ENCODE peak calls at places on chromosomes 13 and 19, in ten cellular contexts. One of them, this sample, is unnamed.

GRCh38 chr19:19866599-19867248 is 1.0 kb downstream of the ZNF253 start:
- DNase-seq in aorta: no peak
- DNase-seq in mammary epithelial cell: peak; percentile 3
- DNase-seq in stomach: no peak
- DNase-seq in neuronal stem cell: peak; percentile 57
- DNase-seq in IMR-90: no peak
- DNase-seq in neural progenitor cell: peak; percentile 83
- DNase-seq in PC-3: no peak
- DNase-seq in SK-N-SH: peak; percentile 52
- DNase-seq in mesendoderm: peak; percentile 95
- DNase-seq in this sample: no peak

GRCh38 chr13:82878536-82878935 is 1003.7 kb downstream of the SLITRK1 start:
- DNase-seq in aorta: no peak
- DNase-seq in mammary epithelial cell: peak; percentile 48
- DNase-seq in stomach: no peak
- DNase-seq in neuronal stem cell: no peak
- DNase-seq in IMR-90: no peak
- DNase-seq in neural progenitor cell: no peak
- DNase-seq in PC-3: peak; percentile 78
- DNase-seq in SK-N-SH: no peak
- DNase-seq in mesendoderm: no peak
- DNase-seq in this sample: no peak

GRCh38 chr13:26985285-26985878 is 186.2 kb downstream of the USP12 start:
- DNase-seq in aorta: no peak
- DNase-seq in mammary epithelial cell: peak; percentile 62
- DNase-seq in stomach: peak; percentile 78
- DNase-seq in neuronal stem cell: peak; percentile 74
- DNase-seq in IMR-90: peak; percentile 80
- DNase-seq in neural progenitor cell: peak; percentile 87
- DNase-seq in PC-3: peak; percentile 87
- DNase-seq in SK-N-SH: peak; percentile 72
- DNase-seq in mesendoderm: peak; percentile 74
- DNase-seq in this sample: peak; percentile 76

GRCh38 chr13:29676535-29676934 is 81.0 kb upstream of the SLC7A1 start:
- DNase-seq in aorta: no peak
- DNase-seq in mammary epithelial cell: peak; percentile 54
- DNase-seq in stomach: no peak
- DNase-seq in neuronal stem cell: no peak
- DNase-seq in IMR-90: peak; percentile 29
- DNase-seq in neural progenitor cell: no peak
- DNase-seq in PC-3: no peak
- DNase-seq in SK-N-SH: no peak
- DNase-seq in mesendoderm: peak; percentile 3
- DNase-seq in this sample: no peak

GRCh38 chr19:15563325-15563794 is 51.7 kb upstream of the CYP4F8 start:
- DNase-seq in aorta: peak; percentile 49
- DNase-seq in mammary epithelial cell: peak; percentile 20
- DNase-seq in stomach: peak; percentile 61
- DNase-seq in neuronal stem cell: no peak
- DNase-seq in IMR-90: no peak
- DNase-seq in neural progenitor cell: no peak
- DNase-seq in PC-3: peak; percentile 41
- DNase-seq in SK-N-SH: peak; percentile 34
- DNase-seq in mesendoderm: no peak
- DNase-seq in this sample: no peak

GRCh38 chr13:87123987-87124784 is 547.0 kb upstream of the SLITRK5 start:
- DNase-seq in aorta: no peak
- DNase-seq in mammary epithelial cell: peak; percentile 98
- DNase-seq in stomach: no peak
- DNase-seq in neuronal stem cell: peak; percentile 8
- DNase-seq in IMR-90: peak; percentile 100
- DNase-seq in neural progenitor cell: peak; percentile 59
- DNase-seq in PC-3: peak; percentile 90
- DNase-seq in SK-N-SH: no peak
- DNase-seq in mesendoderm: peak; percentile 94
- DNase-seq in this sample: no peak

GRCh38 chr19:49809155-49809986 is 3.7 kb downstream of the FUZ start:
- DNase-seq in aorta: peak; percentile 89
- DNase-seq in mammary epithelial cell: no peak
- DNase-seq in stomach: peak; percentile 66
- DNase-seq in neuronal stem cell: no peak
- DNase-seq in IMR-90: no peak
- DNase-seq in neural progenitor cell: peak; percentile 71
- DNase-seq in PC-3: peak; percentile 36
- DNase-seq in SK-N-SH: peak; percentile 79
- DNase-seq in mesendoderm: peak; percentile 55
- DNase-seq in this sample: peak; percentile 49

GRCh38 chr13:30910676-30911075 is 4.6 kb downstream of the MEDAG start:
- DNase-seq in aorta: no peak
- DNase-seq in mammary epithelial cell: no peak
- DNase-seq in stomach: no peak
- DNase-seq in neuronal stem cell: no peak
- DNase-seq in IMR-90: no peak
- DNase-seq in neural progenitor cell: no peak
- DNase-seq in PC-3: no peak
- DNase-seq in SK-N-SH: no peak
- DNase-seq in mesendoderm: no peak
- DNase-seq in this sample: no peak

DNA sequence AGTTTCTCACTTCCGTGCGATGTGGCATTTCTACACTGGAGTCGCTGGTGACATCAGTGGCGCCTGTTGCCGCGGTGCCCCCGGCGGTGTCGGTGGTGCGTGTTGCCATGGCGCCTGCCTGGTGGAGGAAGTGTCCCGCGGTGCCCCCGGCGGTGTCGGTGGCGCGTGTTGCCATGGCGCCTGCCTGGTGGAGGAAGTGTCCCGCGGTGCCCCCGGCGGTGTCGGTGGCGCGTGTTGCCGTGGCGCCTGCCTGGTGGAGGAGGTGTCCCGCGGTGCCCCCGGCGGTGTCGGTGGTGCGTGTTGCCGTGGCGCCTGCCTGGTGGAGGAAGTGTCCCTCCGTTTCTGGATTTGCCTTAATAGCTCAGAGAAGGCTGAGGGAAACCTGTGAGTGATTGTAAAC is 127.6 kb downstream of the KDM4B start:
- DNase-seq in aorta: no peak
- DNase-seq in mammary epithelial cell: no peak
- DNase-seq in stomach: no peak
- DNase-seq in neuronal stem cell: no peak
- DNase-seq in IMR-90: no peak
- DNase-seq in neural progenitor cell: no peak
- DNase-seq in PC-3: no peak
- DNase-seq in SK-N-SH: no peak
- DNase-seq in mesendoderm: no peak
- DNase-seq in this sample: no peak
- H3K4me1 ChIP-seq in aorta: no peaks in the 10 kb centered on the region
- H3K4me1 ChIP-seq in mammary epithelial cell: no peaks in the 10 kb centered on the region
- H3K4me1 ChIP-seq in stomach: peaks cover 16% of the 10 kb centered on the region
- H3K4me1 ChIP-seq in neuronal stem cell: peaks cover 23% of the 10 kb centered on the region
- H3K4me1 ChIP-seq in IMR-90: no peaks in the 10 kb centered on the region
- H3K4me1 ChIP-seq in neural progenitor cell: peaks cover 32% of the 10 kb centered on the region
- H3K4me1 ChIP-seq in PC-3: no peaks in the 10 kb centered on the region
- H3K4me1 ChIP-seq in SK-N-SH: peaks cover 12% of the 10 kb centered on the region
- H3K4me1 ChIP-seq in mesendoderm: no peaks in the 10 kb centered on the region
- H3K4me1 ChIP-seq in this sample: no peaks in the 10 kb centered on the region

GRCh38 chr13:101639711-101640110 is 187.2 kb downstream of the ITGBL1 start:
- DNase-seq in aorta: no peak
- DNase-seq in mammary epithelial cell: no peak
- DNase-seq in stomach: no peak
- DNase-seq in neuronal stem cell: no peak
- DNase-seq in IMR-90: no peak
- DNase-seq in neural progenitor cell: no peak
- DNase-seq in PC-3: no peak
- DNase-seq in SK-N-SH: no peak
- DNase-seq in mesendoderm: no peak
- DNase-seq in this sample: no peak

DNA sequence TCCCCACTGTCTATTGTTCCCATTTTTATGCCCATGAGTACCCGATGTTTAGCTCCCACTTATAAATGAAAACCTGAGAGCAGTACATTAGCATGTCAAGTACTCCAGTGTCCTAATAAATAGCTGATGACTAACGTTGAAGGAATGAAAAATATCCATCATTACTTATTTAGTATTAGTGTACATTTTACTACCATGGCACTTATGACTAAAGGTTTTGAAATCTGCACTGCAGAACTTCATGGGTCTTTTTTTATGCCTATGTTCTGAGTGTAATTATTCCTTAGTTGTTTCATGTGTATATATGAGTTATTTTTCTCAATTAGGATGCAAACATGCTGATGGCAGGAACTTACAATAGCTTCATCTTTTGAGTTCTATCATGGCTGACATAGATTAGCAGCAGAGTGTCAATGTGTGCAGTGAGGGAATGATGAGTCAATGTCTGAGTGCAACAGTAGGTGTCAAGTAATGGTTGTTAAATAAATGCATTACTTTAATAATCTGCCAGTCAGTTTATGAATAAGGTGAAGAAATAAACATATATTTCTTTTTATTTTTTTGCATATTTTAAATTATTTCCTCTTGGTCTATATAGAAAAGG is 188.4 kb downstream of the ITGBL1 start:
- DNase-seq in aorta: no peak
- DNase-seq in mammary epithelial cell: peak; percentile 73
- DNase-seq in stomach: no peak
- DNase-seq in neuronal stem cell: no peak
- DNase-seq in IMR-90: peak; percentile 78
- DNase-seq in neural progenitor cell: no peak
- DNase-seq in PC-3: peak; percentile 95
- DNase-seq in SK-N-SH: no peak
- DNase-seq in mesendoderm: no peak
- DNase-seq in this sample: no peak
- H3K4me1 ChIP-seq in aorta: peaks cover 6% of the 10 kb centered on the region
- H3K4me1 ChIP-seq in mammary epithelial cell: peaks cover 17% of the 10 kb centered on the region
- H3K4me1 ChIP-seq in stomach: no peaks in the 10 kb centered on the region
- H3K4me1 ChIP-seq in neuronal stem cell: no peaks in the 10 kb centered on the region
- H3K4me1 ChIP-seq in IMR-90: no peaks in the 10 kb centered on the region
- H3K4me1 ChIP-seq in neural progenitor cell: no peaks in the 10 kb centered on the region
- H3K4me1 ChIP-seq in PC-3: peaks cover 40% of the 10 kb centered on the region
- H3K4me1 ChIP-seq in SK-N-SH: peaks cover 16% of the 10 kb centered on the region
- H3K4me1 ChIP-seq in mesendoderm: no peaks in the 10 kb centered on the region
- H3K4me1 ChIP-seq in this sample: no peaks in the 10 kb centered on the region

GRCh38 chr13:95678967-95679366 is 2.0 kb downstream of the DNAJC3 start:
- DNase-seq in aorta: no peak
- DNase-seq in mammary epithelial cell: no peak
- DNase-seq in stomach: no peak
- DNase-seq in neuronal stem cell: no peak
- DNase-seq in IMR-90: no peak
- DNase-seq in neural progenitor cell: no peak
- DNase-seq in PC-3: no peak
- DNase-seq in SK-N-SH: no peak
- DNase-seq in mesendoderm: no peak
- DNase-seq in this sample: no peak

GRCh38 chr13:95679722-95680121 is 2.8 kb downstream of the DNAJC3 start:
- DNase-seq in aorta: no peak
- DNase-seq in mammary epithelial cell: no peak
- DNase-seq in stomach: no peak
- DNase-seq in neuronal stem cell: no peak
- DNase-seq in IMR-90: no peak
- DNase-seq in neural progenitor cell: no peak
- DNase-seq in PC-3: no peak
- DNase-seq in SK-N-SH: no peak
- DNase-seq in mesendoderm: no peak
- DNase-seq in this sample: no peak

GRCh38 chr13:95677564-95678386 is 836 bp downstream of the DNAJC3 start:
- DNase-seq in aorta: no peak
- DNase-seq in mammary epithelial cell: peak; percentile 28
- DNase-seq in stomach: no peak
- DNase-seq in neuronal stem cell: peak; percentile 38
- DNase-seq in IMR-90: peak; percentile 23
- DNase-seq in neural progenitor cell: peak; percentile 57
- DNase-seq in PC-3: peak; percentile 21
- DNase-seq in SK-N-SH: no peak
- DNase-seq in mesendoderm: peak; percentile 31
- DNase-seq in this sample: no peak

GRCh38 chr13:95676775-95677563 is at the start of gene DNAJC3:
- DNase-seq in aorta: peak; percentile 99
- DNase-seq in mammary epithelial cell: peak; percentile 98
- DNase-seq in stomach: peak; percentile 99
- DNase-seq in neuronal stem cell: peak; percentile 99
- DNase-seq in IMR-90: peak; percentile 96
- DNase-seq in neural progenitor cell: peak; percentile 99
- DNase-seq in PC-3: peak; percentile 94
- DNase-seq in SK-N-SH: peak; percentile 98
- DNase-seq in mesendoderm: peak; percentile 99
- DNase-seq in this sample: peak; percentile 98

DNA sequence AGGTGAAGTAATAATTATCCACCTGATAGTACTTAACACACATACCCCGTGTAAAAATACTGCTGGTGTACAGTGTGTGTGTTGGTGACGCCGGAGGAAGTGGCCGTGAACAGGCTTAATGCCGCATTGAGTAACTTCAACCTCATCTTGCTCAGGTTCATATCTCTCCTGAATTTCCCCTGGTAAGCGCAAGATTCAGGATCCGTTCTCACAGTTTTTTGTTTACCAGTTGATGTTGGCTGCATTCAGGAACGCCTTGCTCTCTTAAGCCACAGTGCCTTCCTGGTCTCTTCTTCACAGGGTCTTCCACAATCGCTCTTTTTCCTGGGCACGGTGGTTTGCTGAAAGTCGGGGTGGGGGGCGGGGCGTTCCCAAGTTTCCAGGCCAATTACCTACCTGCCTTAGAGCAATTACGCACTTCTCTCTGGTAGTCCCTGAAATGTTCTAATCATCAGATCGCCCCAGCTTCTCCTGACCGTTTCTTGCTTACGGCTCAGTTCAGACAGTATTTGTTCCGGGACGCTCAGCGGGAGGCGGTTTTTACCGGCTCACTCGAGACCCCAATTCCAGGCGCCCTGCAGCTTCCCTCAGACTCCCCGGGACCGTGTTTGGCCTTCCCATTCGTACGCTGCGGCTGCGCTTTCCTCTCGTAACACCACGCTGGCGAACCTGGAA is 702 bp upstream of the DNAJC3 start:
- DNase-seq in aorta: no peak
- DNase-seq in mammary epithelial cell: peak; percentile 66
- DNase-seq in stomach: peak; percentile 37
- DNase-seq in neuronal stem cell: no peak
- DNase-seq in IMR-90: peak; percentile 39
- DNase-seq in neural progenitor cell: no peak
- DNase-seq in PC-3: peak; percentile 37
- DNase-seq in SK-N-SH: no peak
- DNase-seq in mesendoderm: no peak
- DNase-seq in this sample: peak; percentile 36
- H3K4me1 ChIP-seq in aorta: no peaks in the 10 kb centered on the region
- H3K4me1 ChIP-seq in mammary epithelial cell: peaks cover 17% of the 10 kb centered on the region
- H3K4me1 ChIP-seq in stomach: peaks cover 11% of the 10 kb centered on the region
- H3K4me1 ChIP-seq in neuronal stem cell: peaks cover 7% of the 10 kb centered on the region
- H3K4me1 ChIP-seq in IMR-90: peaks cover 2% of the 10 kb centered on the region
- H3K4me1 ChIP-seq in neural progenitor cell: peaks cover 23% of the 10 kb centered on the region
- H3K4me1 ChIP-seq in PC-3: peaks cover 35% of the 10 kb centered on the region
- H3K4me1 ChIP-seq in SK-N-SH: peaks cover 6% of the 10 kb centered on the region
- H3K4me1 ChIP-seq in mesendoderm: peaks cover 3% of the 10 kb centered on the region
- H3K4me1 ChIP-seq in this sample: peaks cover 25% of the 10 kb centered on the region

DNA sequence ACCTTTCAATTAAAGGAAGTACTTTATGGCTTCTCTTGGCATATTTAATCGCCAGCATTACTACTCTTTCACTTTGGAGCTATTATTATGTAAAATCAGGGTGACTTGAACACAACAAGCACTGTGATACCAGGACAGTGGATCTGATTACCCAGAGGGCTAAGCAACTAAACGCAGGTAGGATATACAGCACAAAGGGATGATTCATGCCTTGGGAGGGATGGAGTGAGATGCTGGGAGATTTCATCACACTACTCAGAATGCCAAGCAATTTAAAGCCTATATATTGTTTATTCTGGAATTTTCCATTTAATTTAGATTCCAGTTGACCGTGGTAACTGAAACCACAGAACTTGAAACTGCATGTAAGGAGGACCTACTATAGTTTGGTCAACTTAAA is 254.0 kb downstream of the GPC5 start:
- DNase-seq in aorta: no peak
- DNase-seq in mammary epithelial cell: peak; percentile 1
- DNase-seq in stomach: no peak
- DNase-seq in neuronal stem cell: no peak
- DNase-seq in IMR-90: peak; percentile 28
- DNase-seq in neural progenitor cell: no peak
- DNase-seq in PC-3: no peak
- DNase-seq in SK-N-SH: no peak
- DNase-seq in mesendoderm: peak; percentile 53
- DNase-seq in this sample: no peak
- H3K4me1 ChIP-seq in aorta: no peaks in the 10 kb centered on the region
- H3K4me1 ChIP-seq in mammary epithelial cell: peaks cover 8% of the 10 kb centered on the region
- H3K4me1 ChIP-seq in stomach: no peaks in the 10 kb centered on the region
- H3K4me1 ChIP-seq in neuronal stem cell: no peaks in the 10 kb centered on the region
- H3K4me1 ChIP-seq in IMR-90: no peaks in the 10 kb centered on the region
- H3K4me1 ChIP-seq in neural progenitor cell: no peaks in the 10 kb centered on the region
- H3K4me1 ChIP-seq in PC-3: no peaks in the 10 kb centered on the region
- H3K4me1 ChIP-seq in SK-N-SH: no peaks in the 10 kb centered on the region
- H3K4me1 ChIP-seq in mesendoderm: no peaks in the 10 kb centered on the region
- H3K4me1 ChIP-seq in this sample: no peaks in the 10 kb centered on the region

This sample was measured in naive thymus-derived CD4-positive, alpha-beta T cell.